ENCODE peak calls at places on chromosome 22, in nine cellular contexts. One of them, this sample, is unnamed.

GRCh38 chr22:40348025-40348658 is 1.8 kb downstream of the ADSL start:
- DNase-seq in GM04504: no peak
- DNase-seq in nephron progenitor cell: peak
- DNase-seq in RPMI8226: peak
- DNase-seq in astrocyte of the cerebellum: no peak
- DNase-seq in substantia nigra: peak
- DNase-seq in CD4-positive, alpha-beta memory T cell: peak
- DNase-seq in dorsolateral prefrontal cortex: peak
- DNase-seq in NCI-H82: peak
- DNase-seq in this sample: peak

GRCh38 chr22:24181088-24181995 is at the start of gene SUSD2:
- DNase-seq in RPMI8226: no peak
- DNase-seq in dorsolateral prefrontal cortex: no peak
- DNase-seq in nephron progenitor cell: peak
- DNase-seq in substantia nigra: no peak
- DNase-seq in NCI-H82: peak
- DNase-seq in GM04504: no peak
- DNase-seq in CD4-positive, alpha-beta memory T cell: no peak
- DNase-seq in astrocyte of the cerebellum: no peak
- DNase-seq in this sample: no peak

GRCh38 chr22:35114296-35114980 is 48.5 kb downstream of the ISX start:
- DNase-seq in CD4-positive, alpha-beta memory T cell: no peak
- DNase-seq in RPMI8226: no peak
- DNase-seq in nephron progenitor cell: no peak
- DNase-seq in GM04504: no peak
- DNase-seq in NCI-H82: no peak
- DNase-seq in substantia nigra: no peak
- DNase-seq in dorsolateral prefrontal cortex: no peak
- DNase-seq in astrocyte of the cerebellum: no peak
- DNase-seq in this sample: no peak

GRCh38 chr22:33756508-33756949 is 163.7 kb downstream of the LARGE1 start:
- DNase-seq in dorsolateral prefrontal cortex: no peak
- DNase-seq in NCI-H82: peak
- DNase-seq in CD4-positive, alpha-beta memory T cell: no peak
- DNase-seq in nephron progenitor cell: no peak
- DNase-seq in astrocyte of the cerebellum: no peak
- DNase-seq in GM04504: no peak
- DNase-seq in RPMI8226: no peak
- DNase-seq in substantia nigra: no peak
- DNase-seq in this sample: no peak

GRCh38 chr22:39207141-39208012 is 37.4 kb downstream of the PDGFB start:
- DNase-seq in nephron progenitor cell: no peak
- DNase-seq in dorsolateral prefrontal cortex: no peak
- DNase-seq in GM04504: no peak
- DNase-seq in RPMI8226: peak
- DNase-seq in substantia nigra: no peak
- DNase-seq in CD4-positive, alpha-beta memory T cell: peak
- DNase-seq in astrocyte of the cerebellum: no peak
- DNase-seq in NCI-H82: no peak
- DNase-seq in this sample: no peak

GRCh38 chr22:20464096-20464614 is 26.5 kb upstream of the SCARF2 start:
- DNase-seq in nephron progenitor cell: no peak
- DNase-seq in RPMI8226: no peak
- DNase-seq in NCI-H82: no peak
- DNase-seq in substantia nigra: no peak
- DNase-seq in dorsolateral prefrontal cortex: no peak
- DNase-seq in CD4-positive, alpha-beta memory T cell: peak
- DNase-seq in GM04504: no peak
- DNase-seq in astrocyte of the cerebellum: no peak
- DNase-seq in this sample: no peak

GRCh38 chr22:29041408-29041807 is 20.2 kb downstream of the C22orf31 start:
- DNase-seq in CD4-positive, alpha-beta memory T cell: no peak
- DNase-seq in substantia nigra: no peak
- DNase-seq in dorsolateral prefrontal cortex: no peak
- DNase-seq in nephron progenitor cell: no peak
- DNase-seq in GM04504: no peak
- DNase-seq in RPMI8226: no peak
- DNase-seq in astrocyte of the cerebellum: peak
- DNase-seq in NCI-H82: no peak
- DNase-seq in this sample: peak

GRCh38 chr22:38302906-38303305 is 14.3 kb downstream of the CSNK1E start:
- DNase-seq in astrocyte of the cerebellum: no peak
- DNase-seq in substantia nigra: no peak
- DNase-seq in GM04504: no peak
- DNase-seq in RPMI8226: no peak
- DNase-seq in nephron progenitor cell: no peak
- DNase-seq in CD4-positive, alpha-beta memory T cell: no peak
- DNase-seq in dorsolateral prefrontal cortex: no peak
- DNase-seq in NCI-H82: no peak
- DNase-seq in this sample: no peak

GRCh38 chr22:17284917-17285316 is 65.7 kb upstream of the ADA2 start:
- DNase-seq in nephron progenitor cell: no peak
- DNase-seq in RPMI8226: no peak
- DNase-seq in astrocyte of the cerebellum: no peak
- DNase-seq in CD4-positive, alpha-beta memory T cell: no peak
- DNase-seq in dorsolateral prefrontal cortex: no peak
- DNase-seq in substantia nigra: no peak
- DNase-seq in NCI-H82: no peak
- DNase-seq in GM04504: no peak
- DNase-seq in this sample: no peak

GRCh38 chr22:45572444-45572843 is 69.8 kb downstream of the FBLN1 start:
- DNase-seq in substantia nigra: no peak
- DNase-seq in NCI-H82: no peak
- DNase-seq in RPMI8226: no peak
- DNase-seq in GM04504: no peak
- DNase-seq in CD4-positive, alpha-beta memory T cell: no peak
- DNase-seq in dorsolateral prefrontal cortex: no peak
- DNase-seq in astrocyte of the cerebellum: no peak
- DNase-seq in nephron progenitor cell: no peak
- DNase-seq in this sample: peak

GRCh38 chr22:30325065-30325720 is 1.5 kb downstream of the TBC1D10A start:
- DNase-seq in substantia nigra: no peak
- DNase-seq in dorsolateral prefrontal cortex: no peak
- DNase-seq in astrocyte of the cerebellum: no peak
- DNase-seq in NCI-H82: peak
- DNase-seq in GM04504: peak
- DNase-seq in CD4-positive, alpha-beta memory T cell: no peak
- DNase-seq in nephron progenitor cell: no peak
- DNase-seq in RPMI8226: no peak
- DNase-seq in this sample: peak

GRCh38 chr22:22614065-22614464 is 30.3 kb upstream of the GGTLC2 start:
- DNase-seq in dorsolateral prefrontal cortex: no peak
- DNase-seq in nephron progenitor cell: no peak
- DNase-seq in substantia nigra: no peak
- DNase-seq in RPMI8226: no peak
- DNase-seq in CD4-positive, alpha-beta memory T cell: no peak
- DNase-seq in GM04504: no peak
- DNase-seq in astrocyte of the cerebellum: no peak
- DNase-seq in NCI-H82: no peak
- DNase-seq in this sample: no peak

GRCh38 chr22:25896098-25896497 is 154.1 kb downstream of the MYO18B start:
- DNase-seq in NCI-H82: peak
- DNase-seq in CD4-positive, alpha-beta memory T cell: no peak
- DNase-seq in GM04504: no peak
- DNase-seq in nephron progenitor cell: no peak
- DNase-seq in dorsolateral prefrontal cortex: no peak
- DNase-seq in astrocyte of the cerebellum: no peak
- DNase-seq in RPMI8226: peak
- DNase-seq in substantia nigra: no peak
- DNase-seq in this sample: no peak

GRCh38 chr22:26763633-26764295 is 106.4 kb downstream of the MIAT start:
- DNase-seq in GM04504: no peak
- DNase-seq in substantia nigra: no peak
- DNase-seq in RPMI8226: no peak
- DNase-seq in CD4-positive, alpha-beta memory T cell: no peak
- DNase-seq in nephron progenitor cell: no peak
- DNase-seq in NCI-H82: no peak
- DNase-seq in astrocyte of the cerebellum: no peak
- DNase-seq in dorsolateral prefrontal cortex: no peak
- DNase-seq in this sample: peak

GRCh38 chr22:45704648-45705047 is 33.0 kb downstream of the ATXN10 start:
- DNase-seq in CD4-positive, alpha-beta memory T cell: no peak
- DNase-seq in NCI-H82: no peak
- DNase-seq in GM04504: no peak
- DNase-seq in dorsolateral prefrontal cortex: no peak
- DNase-seq in nephron progenitor cell: no peak
- DNase-seq in astrocyte of the cerebellum: no peak
- DNase-seq in RPMI8226: no peak
- DNase-seq in substantia nigra: no peak
- DNase-seq in this sample: no peak

GRCh38 chr22:23251445-23252093 is 71.3 kb downstream of the BCR start:
- DNase-seq in nephron progenitor cell: no peak
- DNase-seq in GM04504: peak
- DNase-seq in substantia nigra: no peak
- DNase-seq in astrocyte of the cerebellum: no peak
- DNase-seq in RPMI8226: no peak
- DNase-seq in NCI-H82: peak
- DNase-seq in CD4-positive, alpha-beta memory T cell: no peak
- DNase-seq in dorsolateral prefrontal cortex: no peak
- DNase-seq in this sample: peak

GRCh38 chr22:39437836-39438704 is 18.7 kb upstream of the MGAT3 start:
- DNase-seq in nephron progenitor cell: no peak
- DNase-seq in CD4-positive, alpha-beta memory T cell: no peak
- DNase-seq in dorsolateral prefrontal cortex: no peak
- DNase-seq in astrocyte of the cerebellum: no peak
- DNase-seq in NCI-H82: no peak
- DNase-seq in RPMI8226: peak
- DNase-seq in GM04504: no peak
- DNase-seq in substantia nigra: no peak
- DNase-seq in this sample: no peak

This sample was measured in fibroblast of mammary gland.